ENCODE peak calls at places on chromosomes 2 and 18, in nine cellular contexts. One of them, this sample, is unnamed.

GRCh38 chr18:9653390-9653789 is 39.0 kb upstream of the PPP4R1 start:
- DNase-seq in MCF 10A: peak; percentile 88
- DNase-seq in GM23338: no peak
- DNase-seq in dorsolateral prefrontal cortex: peak; percentile 87
- DNase-seq in GM10248: no peak
- DNase-seq in CD4-positive, alpha-beta T cell: no peak
- DNase-seq in IMR-90: no peak
- DNase-seq in heart right ventricle: peak; percentile 11
- DNase-seq in lung: no peak
- DNase-seq in this sample: no peak

GRCh38 chr2:38907743-38908562 is 18.3 kb downstream of the ARHGEF33 start:
- DNase-seq in GM23338: no peak
- DNase-seq in lung: no peak
- DNase-seq in IMR-90: no peak
- DNase-seq in MCF 10A: no peak
- DNase-seq in GM10248: peak; percentile 52
- DNase-seq in heart right ventricle: no peak
- DNase-seq in CD4-positive, alpha-beta T cell: no peak
- DNase-seq in dorsolateral prefrontal cortex: no peak
- DNase-seq in this sample: no peak

GRCh38 chr2:237861-238260 is 26.0 kb downstream of the SH3YL1 start:
- DNase-seq in IMR-90: no peak
- DNase-seq in heart right ventricle: no peak
- DNase-seq in dorsolateral prefrontal cortex: peak; percentile 39
- DNase-seq in MCF 10A: no peak
- DNase-seq in GM10248: no peak
- DNase-seq in GM23338: no peak
- DNase-seq in lung: no peak
- DNase-seq in CD4-positive, alpha-beta T cell: no peak
- DNase-seq in this sample: no peak

GRCh38 chr18:63848159-63848558 is 39.3 kb upstream of the SERPINB2 start:
- DNase-seq in GM10248: no peak
- DNase-seq in lung: no peak
- DNase-seq in heart right ventricle: no peak
- DNase-seq in IMR-90: peak; percentile 75
- DNase-seq in MCF 10A: peak; percentile 73
- DNase-seq in GM23338: peak; percentile 77
- DNase-seq in CD4-positive, alpha-beta T cell: no peak
- DNase-seq in dorsolateral prefrontal cortex: no peak
- DNase-seq in this sample: peak; percentile 19

GRCh38 chr2:85164145-85164559 is 31.0 kb downstream of the TCF7L1 start:
- DNase-seq in dorsolateral prefrontal cortex: no peak
- DNase-seq in lung: no peak
- DNase-seq in MCF 10A: no peak
- DNase-seq in CD4-positive, alpha-beta T cell: no peak
- DNase-seq in IMR-90: no peak
- DNase-seq in heart right ventricle: no peak
- DNase-seq in GM23338: no peak
- DNase-seq in GM10248: no peak
- DNase-seq in this sample: no peak

GRCh38 chr18:44630118-44630517 is 50.6 kb upstream of the SETBP1 start:
- DNase-seq in CD4-positive, alpha-beta T cell: no peak
- DNase-seq in IMR-90: no peak
- DNase-seq in MCF 10A: no peak
- DNase-seq in dorsolateral prefrontal cortex: no peak
- DNase-seq in GM23338: no peak
- DNase-seq in heart right ventricle: no peak
- DNase-seq in GM10248: no peak
- DNase-seq in lung: no peak
- DNase-seq in this sample: no peak

GRCh38 chr2:19752500-19752899 is 149.3 kb downstream of the TTC32 start:
- DNase-seq in GM10248: no peak
- DNase-seq in heart right ventricle: no peak
- DNase-seq in MCF 10A: no peak
- DNase-seq in GM23338: no peak
- DNase-seq in IMR-90: peak; percentile 25
- DNase-seq in dorsolateral prefrontal cortex: no peak
- DNase-seq in lung: no peak
- DNase-seq in CD4-positive, alpha-beta T cell: no peak
- DNase-seq in this sample: no peak

GRCh38 chr2:222535477-222535876 is 111.1 kb downstream of the SGPP2 start:
- DNase-seq in lung: no peak
- DNase-seq in MCF 10A: no peak
- DNase-seq in dorsolateral prefrontal cortex: no peak
- DNase-seq in IMR-90: no peak
- DNase-seq in heart right ventricle: no peak
- DNase-seq in GM10248: no peak
- DNase-seq in GM23338: no peak
- DNase-seq in CD4-positive, alpha-beta T cell: no peak
- DNase-seq in this sample: no peak

GRCh38 chr2:233708942-233709341 is 3.8 kb upstream of the UGT1A5 start:
- DNase-seq in IMR-90: no peak
- DNase-seq in GM10248: no peak
- DNase-seq in GM23338: peak; percentile 17
- DNase-seq in dorsolateral prefrontal cortex: no peak
- DNase-seq in heart right ventricle: no peak
- DNase-seq in MCF 10A: no peak
- DNase-seq in lung: no peak
- DNase-seq in CD4-positive, alpha-beta T cell: no peak
- DNase-seq in this sample: no peak

GRCh38 chr2:140893685-140894084 is 1237.1 kb downstream of the LRP1B start:
- DNase-seq in GM23338: no peak
- DNase-seq in dorsolateral prefrontal cortex: no peak
- DNase-seq in lung: no peak
- DNase-seq in CD4-positive, alpha-beta T cell: no peak
- DNase-seq in IMR-90: peak; percentile 93
- DNase-seq in MCF 10A: peak; percentile 45
- DNase-seq in heart right ventricle: no peak
- DNase-seq in GM10248: no peak
- DNase-seq in this sample: no peak

GRCh38 chr2:105338020-105338385 is 663 bp downstream of the C2orf49 start:
- DNase-seq in IMR-90: no peak
- DNase-seq in MCF 10A: no peak
- DNase-seq in GM10248: no peak
- DNase-seq in heart right ventricle: no peak
- DNase-seq in lung: no peak
- DNase-seq in dorsolateral prefrontal cortex: no peak
- DNase-seq in GM23338: peak; percentile 19
- DNase-seq in CD4-positive, alpha-beta T cell: no peak
- DNase-seq in this sample: no peak

GRCh38 chr2:172086349-172087190 is 1.3 kb downstream of the DLX1 start:
- DNase-seq in GM23338: peak; percentile 85
- DNase-seq in lung: no peak
- DNase-seq in GM10248: peak; percentile 68
- DNase-seq in CD4-positive, alpha-beta T cell: no peak
- DNase-seq in IMR-90: no peak
- DNase-seq in heart right ventricle: no peak
- DNase-seq in MCF 10A: peak; percentile 45
- DNase-seq in dorsolateral prefrontal cortex: no peak
- DNase-seq in this sample: no peak

GRCh38 chr2:239466046-239466754 is 65.4 kb upstream of the HDAC4 start:
- DNase-seq in CD4-positive, alpha-beta T cell: no peak
- DNase-seq in dorsolateral prefrontal cortex: peak; percentile 9
- DNase-seq in GM10248: no peak
- DNase-seq in GM23338: no peak
- DNase-seq in MCF 10A: no peak
- DNase-seq in lung: no peak
- DNase-seq in IMR-90: no peak
- DNase-seq in heart right ventricle: no peak
- DNase-seq in this sample: no peak

GRCh38 chr18:48931680-48932461 is 18.9 kb downstream of the SMAD7 start:
- DNase-seq in CD4-positive, alpha-beta T cell: no peak
- DNase-seq in dorsolateral prefrontal cortex: no peak
- DNase-seq in GM23338: no peak
- DNase-seq in MCF 10A: no peak
- DNase-seq in IMR-90: no peak
- DNase-seq in heart right ventricle: no peak
- DNase-seq in lung: no peak
- DNase-seq in GM10248: peak; percentile 74
- DNase-seq in this sample: no peak

GRCh38 chr2:200314976-200315567 is 8.6 kb downstream of the SPATS2L start:
- DNase-seq in MCF 10A: no peak
- DNase-seq in GM23338: no peak
- DNase-seq in GM10248: no peak
- DNase-seq in IMR-90: no peak
- DNase-seq in dorsolateral prefrontal cortex: no peak
- DNase-seq in CD4-positive, alpha-beta T cell: no peak
- DNase-seq in lung: no peak
- DNase-seq in heart right ventricle: no peak
- DNase-seq in this sample: no peak

GRCh38 chr2:120307482-120307881 is 38.5 kb upstream of the INHBB start:
- DNase-seq in GM23338: no peak
- DNase-seq in IMR-90: no peak
- DNase-seq in lung: no peak
- DNase-seq in heart right ventricle: no peak
- DNase-seq in CD4-positive, alpha-beta T cell: no peak
- DNase-seq in MCF 10A: no peak
- DNase-seq in GM10248: no peak
- DNase-seq in dorsolateral prefrontal cortex: no peak
- DNase-seq in this sample: no peak

GRCh38 chr2:42193722-42194187 is 24.6 kb downstream of the EML4 start:
- DNase-seq in MCF 10A: no peak
- DNase-seq in lung: no peak
- DNase-seq in GM23338: no peak
- DNase-seq in dorsolateral prefrontal cortex: no peak
- DNase-seq in GM10248: no peak
- DNase-seq in IMR-90: peak; percentile 46
- DNase-seq in CD4-positive, alpha-beta T cell: no peak
- DNase-seq in heart right ventricle: no peak
- DNase-seq in this sample: no peak

GRCh38 chr2:42196403-42197267 is 27.5 kb downstream of the EML4 start:
- DNase-seq in GM10248: peak; percentile 27
- DNase-seq in dorsolateral prefrontal cortex: peak; percentile 32
- DNase-seq in MCF 10A: peak; percentile 51
- DNase-seq in CD4-positive, alpha-beta T cell: peak; percentile 17
- DNase-seq in GM23338: peak; percentile 88
- DNase-seq in heart right ventricle: peak; percentile 61
- DNase-seq in IMR-90: peak; percentile 58
- DNase-seq in lung: peak; percentile 39
- DNase-seq in this sample: peak; percentile 31

GRCh38 chr2:42194428-42194827 is 25.3 kb downstream of the EML4 start:
- DNase-seq in heart right ventricle: no peak
- DNase-seq in GM23338: no peak
- DNase-seq in dorsolateral prefrontal cortex: no peak
- DNase-seq in MCF 10A: no peak
- DNase-seq in CD4-positive, alpha-beta T cell: no peak
- DNase-seq in GM10248: no peak
- DNase-seq in lung: no peak
- DNase-seq in IMR-90: no peak
- DNase-seq in this sample: no peak

GRCh38 chr2:42196070-42196402 is 26.9 kb downstream of the EML4 start:
- DNase-seq in IMR-90: no peak
- DNase-seq in dorsolateral prefrontal cortex: no peak
- DNase-seq in lung: no peak
- DNase-seq in CD4-positive, alpha-beta T cell: no peak
- DNase-seq in heart right ventricle: no peak
- DNase-seq in GM23338: no peak
- DNase-seq in GM10248: no peak
- DNase-seq in MCF 10A: no peak
- DNase-seq in this sample: no peak

DNA sequence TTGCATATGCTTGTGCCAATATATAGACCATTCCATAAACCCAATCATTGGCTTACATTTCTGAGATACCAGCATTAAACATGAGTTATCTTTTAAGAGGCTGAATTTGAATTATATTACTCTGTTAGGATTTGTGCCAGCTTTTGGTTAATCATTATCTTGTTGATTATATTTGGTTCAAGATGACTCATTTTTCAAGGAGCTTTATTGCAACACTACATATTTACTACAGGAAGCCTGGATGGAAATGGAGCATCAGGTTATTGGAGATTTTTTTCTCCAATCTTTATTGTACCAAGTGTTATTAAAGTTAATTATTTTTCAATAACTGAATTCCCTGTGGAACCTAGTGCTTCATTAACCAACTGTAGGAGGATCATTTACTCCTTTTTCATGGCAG is 26.4 kb downstream of the EML4 start:
- DNase-seq in GM23338: no peak
- DNase-seq in GM10248: no peak
- DNase-seq in lung: no peak
- DNase-seq in heart right ventricle: no peak
- DNase-seq in dorsolateral prefrontal cortex: no peak
- DNase-seq in MCF 10A: peak; percentile 42
- DNase-seq in CD4-positive, alpha-beta T cell: no peak
- DNase-seq in IMR-90: peak; percentile 86
- DNase-seq in this sample: no peak
- TF ChIP-seq CTCF in GM23338: no peak
- TF ChIP-seq CTCF in GM10248: no peak
- TF ChIP-seq CTCF in lung: no peak
- TF ChIP-seq CTCF in heart right ventricle: no peak
- TF ChIP-seq CTCF in dorsolateral prefrontal cortex: no peak
- TF ChIP-seq CTCF in MCF 10A: no peak
- TF ChIP-seq CTCF in CD4-positive, alpha-beta T cell: no peak
- TF ChIP-seq CTCF in IMR-90: no peak
- TF ChIP-seq CTCF in this sample: no peak

GRCh38 chr2:64645014-64645418 is 8.7 kb downstream of the SERTAD2 start:
- DNase-seq in heart right ventricle: peak; percentile 60
- DNase-seq in GM10248: no peak
- DNase-seq in CD4-positive, alpha-beta T cell: no peak
- DNase-seq in lung: no peak
- DNase-seq in IMR-90: peak; percentile 68
- DNase-seq in dorsolateral prefrontal cortex: no peak
- DNase-seq in MCF 10A: peak; percentile 80
- DNase-seq in GM23338: peak; percentile 90
- DNase-seq in this sample: peak; percentile 61
- TF ChIP-seq CTCF in heart right ventricle: no peak
- TF ChIP-seq CTCF in GM10248: no peak
- TF ChIP-seq CTCF in CD4-positive, alpha-beta T cell: no peak
- TF ChIP-seq CTCF in lung: no peak
- TF ChIP-seq CTCF in IMR-90: peak; percentile 18
- TF ChIP-seq CTCF in dorsolateral prefrontal cortex: no peak
- TF ChIP-seq CTCF in MCF 10A: no peak
- TF ChIP-seq CTCF in GM23338: no peak
- TF ChIP-seq CTCF in this sample: no peak

GRCh38 chr2:31151501-31151900 is 13.3 kb upstream of the GALNT14 start:
- DNase-seq in dorsolateral prefrontal cortex: no peak
- DNase-seq in GM23338: peak; percentile 47
- DNase-seq in CD4-positive, alpha-beta T cell: no peak
- DNase-seq in IMR-90: no peak
- DNase-seq in heart right ventricle: no peak
- DNase-seq in lung: no peak
- DNase-seq in GM10248: no peak
- DNase-seq in MCF 10A: no peak
- DNase-seq in this sample: no peak
- TF ChIP-seq CTCF in dorsolateral prefrontal cortex: no peak
- TF ChIP-seq CTCF in GM23338: peak; percentile 38
- TF ChIP-seq CTCF in CD4-positive, alpha-beta T cell: no peak
- TF ChIP-seq CTCF in IMR-90: peak; percentile 4
- TF ChIP-seq CTCF in heart right ventricle: no peak
- TF ChIP-seq CTCF in lung: no peak
- TF ChIP-seq CTCF in GM10248: no peak
- TF ChIP-seq CTCF in MCF 10A: no peak
- TF ChIP-seq CTCF in this sample: no peak

GRCh38 chr18:3665187-3665586 is 215.2 kb downstream of the TGIF1 start:
- DNase-seq in IMR-90: no peak
- DNase-seq in CD4-positive, alpha-beta T cell: no peak
- DNase-seq in GM23338: no peak
- DNase-seq in GM10248: no peak
- DNase-seq in MCF 10A: no peak
- DNase-seq in dorsolateral prefrontal cortex: no peak
- DNase-seq in lung: no peak
- DNase-seq in heart right ventricle: no peak
- DNase-seq in this sample: no peak
- TF ChIP-seq CTCF in IMR-90: no peak
- TF ChIP-seq CTCF in CD4-positive, alpha-beta T cell: no peak
- TF ChIP-seq CTCF in GM23338: no peak
- TF ChIP-seq CTCF in GM10248: no peak
- TF ChIP-seq CTCF in MCF 10A: no peak
- TF ChIP-seq CTCF in dorsolateral prefrontal cortex: no peak
- TF ChIP-seq CTCF in lung: no peak
- TF ChIP-seq CTCF in heart right ventricle: no peak
- TF ChIP-seq CTCF in this sample: no peak

GRCh38 chr18:51135795-51136194 is 61.7 kb downstream of the MEX3C start:
- DNase-seq in CD4-positive, alpha-beta T cell: no peak
- DNase-seq in GM23338: peak; percentile 75
- DNase-seq in dorsolateral prefrontal cortex: no peak
- DNase-seq in GM10248: no peak
- DNase-seq in heart right ventricle: no peak
- DNase-seq in MCF 10A: peak; percentile 48
- DNase-seq in IMR-90: no peak
- DNase-seq in lung: no peak
- DNase-seq in this sample: no peak
- TF ChIP-seq CTCF in CD4-positive, alpha-beta T cell: peak; percentile 34
- TF ChIP-seq CTCF in GM23338: peak; percentile 71
- TF ChIP-seq CTCF in dorsolateral prefrontal cortex: no peak
- TF ChIP-seq CTCF in GM10248: no peak
- TF ChIP-seq CTCF in heart right ventricle: no peak
- TF ChIP-seq CTCF in MCF 10A: no peak
- TF ChIP-seq CTCF in IMR-90: no peak
- TF ChIP-seq CTCF in lung: no peak
- TF ChIP-seq CTCF in this sample: peak; percentile 19